ENCODE peak calls at places on chromosomes 5 and 9, in seven cellular contexts. E, D, J, C, A, W and R are unnamed samples.
A peak's percentile ranks its signal among the peaks of the same experiment; 100 is the strongest.

GRCh38 chr9:127021664-127022337 is 100.6 kb downstream of the ANGPTL2 start:
- DNase-seq in E (no peak), C (peak; percentile 92), J (peak; percentile 94), W (no peak), A (peak; percentile 96), D (no peak), R (no peak)

GRCh38 chr9:97811534-97812246 is 41.3 kb upstream of the FOXE1 start:
- DNase-seq in E (no peak), C (no peak), W (peak; percentile 48), J (peak; percentile 49), A (peak; percentile 70), D (no peak), R (peak; percentile 91)

GRCh38 chr9:108727580-108728056 is 128.2 kb downstream of the ACTL7B start:
- DNase-seq in E (no peak), W (no peak), J (no peak), A (no peak), D (no peak), C (peak; percentile 79), R (no peak)

GRCh38 chr9:95368377-95369160 is 51.1 kb upstream of the FANCC start:
- DNase-seq in J (no peak), C (no peak), A (no peak), W (no peak), E (no peak), D (no peak), R (no peak)

GRCh38 chr9:138051586-138052321 is 174.2 kb downstream of the CACNA1B start:
- DNase-seq in A (no peak), E (no peak), D (no peak), W (no peak), J (no peak), C (peak; percentile 68), R (no peak)

GRCh38 chr5:14143843-14144585 is 872 bp downstream of the TRIO start:
- DNase-seq in A (peak; percentile 48), J (peak; percentile 54), W (no peak), E (peak; percentile 91), C (peak; percentile 87), D (peak; percentile 47), R (no peak)

GRCh38 chr5:10663531-10664183 is 97.4 kb downstream of the DAP start:
- DNase-seq in W (no peak), D (no peak), C (no peak), A (peak; percentile 39), J (peak; percentile 73), E (peak; percentile 39), R (peak; percentile 42)

GRCh38 chr5:14110680-14111079 is 32.5 kb upstream of the TRIO start:
- DNase-seq in D (no peak), J (peak; percentile 76), C (no peak), A (peak; percentile 81), W (peak; percentile 48), E (no peak), R (peak; percentile 77)

GRCh38 chr5:14036947-14037346 is 92.5 kb upstream of the DNAH5 start:
- DNase-seq in D (no peak), C (no peak), E (no peak), A (peak; percentile 58), J (no peak), W (no peak), R (peak; percentile 15)

GRCh38 chr9:86637515-86637914 is 283.3 kb upstream of the TUT7 start:
- DNase-seq in W (no peak), A (peak; percentile 47), D (no peak), J (peak; percentile 21), C (peak; percentile 80), E (no peak), R (no peak)

GRCh38 chr9:80146466-80146865 is 574.7 kb downstream of the TLE4 start:
- DNase-seq in D (no peak), E (no peak), J (no peak), C (no peak), A (peak; percentile 20), W (no peak), R (no peak)

GRCh38 chr9:27548055-27548741 is 18.6 kb upstream of the MOB3B start:
- DNase-seq in E (no peak), D (no peak), J (peak; percentile 52), A (peak; percentile 56), W (peak; percentile 36), C (no peak), R (no peak)